ENCODE peak calls at places on chromosomes 5 and 9, in five cellular contexts. Q is stromal cell of bone marrow; V is IMR-90; I is CD8-positive, alpha-beta memory T cell; Z is GM13976. K is an unnamed sample.

GRCh38 chr5:107058239-107058638 is 612.5 kb downstream of the EFNA5 start:
- DNase-seq in Q (no peak), V (no peak), I (no peak), Z (no peak), K (no peak)

GRCh38 chr9:110742741-110743371 is 74.3 kb downstream of the MUSK start:
- DNase-seq in Q (peak; percentile 87), V (peak; percentile 93), I (no peak), Z (no peak), K (no peak)

GRCh38 chr5:1745190-1745805 is 54.3 kb downstream of the MRPL36 start:
- DNase-seq in Q (no peak), V (no peak), I (no peak), Z (no peak), K (no peak)

GRCh38 chr5:126562823-126563222 is 32.2 kb downstream of the ALDH7A1 start:
- DNase-seq in Q (no peak), V (no peak), I (no peak), Z (no peak), K (no peak)

GRCh38 chr9:14391620-14392019 is 77.7 kb upstream of the NFIB start:
- DNase-seq in Q (no peak), V (no peak), I (no peak), Z (no peak), K (no peak)

GRCh38 chr5:14365831-14366435 is 215.7 kb upstream of the OTULINL start:
- DNase-seq in Q (peak; percentile 9), V (no peak), I (no peak), Z (no peak), K (no peak)

GRCh38 chr5:175867587-175868347 is 3.6 kb upstream of the CPLX2 start:
- DNase-seq in Q (no peak), V (no peak), I (no peak), Z (no peak), K (no peak)

GRCh38 chr9:81590688-81591087 is 98.7 kb downstream of the TLE1 start:
- DNase-seq in Q (no peak), V (no peak), I (no peak), Z (no peak), K (no peak)

GRCh38 chr9:137449081-137449844 is 8.1 kb upstream of the ENTPD8 start:
- DNase-seq in Q (no peak), V (no peak), I (no peak), Z (no peak), K (no peak)

GRCh38 chr5:91058155-91058554 is 325.0 kb downstream of the ARRDC3 start:
- DNase-seq in Q (no peak), V (no peak), I (no peak), Z (no peak), K (no peak)

GRCh38 chr5:65481171-65481575 is 547 bp downstream of the ADAMTS6 start:
- DNase-seq in Q (no peak), V (no peak), I (no peak), Z (no peak), K (no peak)

GRCh38 chr5:14414007-14414406 is 167.6 kb upstream of the OTULINL start:
- DNase-seq in Q (no peak), V (no peak), I (no peak), Z (no peak), K (peak; percentile 6)

GRCh38 chr9:93319992-93320490 is 131.4 kb upstream of the FAM120A start:
- DNase-seq in Q (no peak), V (no peak), I (no peak), Z (no peak), K (no peak)

GRCh38 chr9:2613730-2614271 is 7.8 kb upstream of the VLDLR start:
- DNase-seq in Q (no peak), V (no peak), I (no peak), Z (no peak), K (no peak)

GRCh38 chr5:72597456-72597948 is 90.3 kb upstream of the ZNF366 start:
- DNase-seq in Q (peak; percentile 65), V (peak; percentile 95), I (no peak), Z (no peak), K (no peak)

GRCh38 chr5:106312360-106312759 is 1358.4 kb downstream of the EFNA5 start:
- DNase-seq in Q (peak; percentile 59), V (peak; percentile 69), I (no peak), Z (no peak), K (no peak)

GRCh38 chr9:101115062-101115461 is 86.5 kb downstream of the PLPPR1 start:
- DNase-seq in Q (no peak), V (no peak), I (no peak), Z (no peak), K (no peak)

GRCh38 chr5:147391781-147392180 is 118.1 kb downstream of the DPYSL3 start:
- DNase-seq in Q (peak; percentile 88), V (peak; percentile 84), I (no peak), Z (no peak), K (no peak)

GRCh38 chr5:95959051-95959963 is 2.3 kb downstream of the ELL2 start:
- DNase-seq in Q (no peak), V (peak; percentile 33), I (no peak), Z (no peak), K (no peak)

GRCh38 chr5:56273376-56274005 is 40.4 kb upstream of the ANKRD55 start:
- DNase-seq in Q (no peak), V (no peak), I (no peak), Z (no peak), K (no peak)

GRCh38 chr9:12878342-12878978 is 103.6 kb downstream of the LURAP1L start:
- DNase-seq in Q (peak; percentile 18), V (peak; percentile 47), I (no peak), Z (no peak), K (no peak)

GRCh38 chr5:141001854-141002666 is 35.8 kb downstream of the PCDHAC2 start:
- DNase-seq in Q (no peak), V (no peak), I (no peak), Z (no peak), K (no peak)

GRCh38 chr5:31889131-31889561 is 250.2 kb downstream of the PDZD2 start:
- DNase-seq in Q (no peak), V (no peak), I (no peak), Z (no peak), K (no peak)

GRCh38 chr9:16485155-16485554 is 385.3 kb downstream of the BNC2 start:
- DNase-seq in Q (no peak), V (peak; percentile 26), I (no peak), Z (no peak), K (no peak)

GRCh38 chr5:135127604-135128240 is 93.7 kb upstream of the PITX1 start:
- DNase-seq in Q (peak; percentile 82), V (peak; percentile 93), I (no peak), Z (no peak), K (no peak)

GRCh38 chr9:133960568-133961129 is 31.5 kb downstream of the VAV2 start:
- DNase-seq in Q (no peak), V (no peak), I (no peak), Z (no peak), K (no peak)

GRCh38 chr9:87607859-87608258 is 110.2 kb downstream of the DAPK1 start:
- DNase-seq in Q (no peak), V (no peak), I (no peak), Z (no peak), K (no peak)

GRCh38 chr5:176436641-176437040 is 11.5 kb upstream of the FAF2 start:
- DNase-seq in Q (peak; percentile 51), V (peak; percentile 88), I (no peak), Z (no peak), K (no peak)

GRCh38 chr5:68680376-68680775 is 413.4 kb upstream of the SLC30A5 start:
- DNase-seq in Q (no peak), V (no peak), I (no peak), Z (no peak), K (no peak)

GRCh38 chr5:92644271-92644886 is 936.6 kb downstream of the NR2F1-AS1 start:
- DNase-seq in Q (no peak), V (no peak), I (no peak), Z (no peak), K (no peak)

K was measured in CD4-positive, alpha-beta T cell.